ENCODE peak calls at places on chromosome 9, in four cellular contexts. One of them, this sample, is unnamed.

GRCh38 chr9:26369096-26369495 is 523.5 kb downstream of the CAAP1 start:
- DNase-seq in astrocyte of the spinal cord: peak; percentile 1
- DNase-seq in AG04450: no peak
- DNase-seq in lower leg skin: no peak
- DNase-seq in this sample: no peak

GRCh38 chr9:137396227-137396626 is 26.7 kb downstream of the EXD3 start:
- DNase-seq in astrocyte of the spinal cord: peak; percentile 92
- DNase-seq in AG04450: peak; percentile 72
- DNase-seq in lower leg skin: no peak
- DNase-seq in this sample: no peak

GRCh38 chr9:92657296-92658094 is 12.4 kb downstream of the IPPK start:
- DNase-seq in astrocyte of the spinal cord: no peak
- DNase-seq in AG04450: no peak
- DNase-seq in lower leg skin: no peak
- DNase-seq in this sample: no peak

GRCh38 chr9:97388721-97389238 is 23.1 kb upstream of the TDRD7 start:
- DNase-seq in astrocyte of the spinal cord: no peak
- DNase-seq in AG04450: no peak
- DNase-seq in lower leg skin: no peak
- DNase-seq in this sample: peak; percentile 85

GRCh38 chr9:35790385-35791291 is 753 bp upstream of the NPR2 start:
- DNase-seq in astrocyte of the spinal cord: peak; percentile 83
- DNase-seq in AG04450: peak; percentile 65
- DNase-seq in lower leg skin: peak; percentile 65
- DNase-seq in this sample: peak; percentile 88

GRCh38 chr9:109903515-109904138 is 123.6 kb downstream of the PALM2AKAP2 start:
- DNase-seq in astrocyte of the spinal cord: peak; percentile 83
- DNase-seq in AG04450: no peak
- DNase-seq in lower leg skin: peak; percentile 65
- DNase-seq in this sample: peak; percentile 55

GRCh38 chr9:102459828-102460227 is 535.3 kb upstream of the CYLC2 start:
- DNase-seq in astrocyte of the spinal cord: no peak
- DNase-seq in AG04450: no peak
- DNase-seq in lower leg skin: no peak
- DNase-seq in this sample: no peak

GRCh38 chr9:36980148-36980974 is 53.7 kb downstream of the PAX5 start:
- DNase-seq in astrocyte of the spinal cord: no peak
- DNase-seq in AG04450: no peak
- DNase-seq in lower leg skin: no peak
- DNase-seq in this sample: no peak

GRCh38 chr9:93464395-93464794 is 11.0 kb upstream of the FAM120AOS start:
- DNase-seq in astrocyte of the spinal cord: no peak
- DNase-seq in AG04450: no peak
- DNase-seq in lower leg skin: no peak
- DNase-seq in this sample: peak; percentile 16

GRCh38 chr9:129220771-129221170 is 42.7 kb upstream of the IER5L start:
- DNase-seq in astrocyte of the spinal cord: no peak
- DNase-seq in AG04450: no peak
- DNase-seq in lower leg skin: no peak
- DNase-seq in this sample: no peak

GRCh38 chr9:7615344-7615743 is 184.2 kb downstream of the DMAC1 start:
- DNase-seq in astrocyte of the spinal cord: no peak
- DNase-seq in AG04450: no peak
- DNase-seq in lower leg skin: no peak
- DNase-seq in this sample: no peak

GRCh38 chr9:128689293-128689770 is 310 bp downstream of the SET start:
- DNase-seq in astrocyte of the spinal cord: peak; percentile 29
- DNase-seq in AG04450: no peak
- DNase-seq in lower leg skin: no peak
- DNase-seq in this sample: no peak

GRCh38 chr9:130110596-130111021 is 56.9 kb downstream of the GPR107 start:
- DNase-seq in astrocyte of the spinal cord: peak; percentile 61
- DNase-seq in AG04450: no peak
- DNase-seq in lower leg skin: no peak
- DNase-seq in this sample: no peak

GRCh38 chr9:115034801-115035200 is 83.2 kb downstream of the TNC start:
- DNase-seq in astrocyte of the spinal cord: peak; percentile 89
- DNase-seq in AG04450: peak; percentile 59
- DNase-seq in lower leg skin: no peak
- DNase-seq in this sample: no peak

GRCh38 chr9:126702501-126703329 is 89.0 kb downstream of the LMX1B start:
- DNase-seq in astrocyte of the spinal cord: no peak
- DNase-seq in AG04450: no peak
- DNase-seq in lower leg skin: no peak
- DNase-seq in this sample: no peak

GRCh38 chr9:113587471-113588031 is 124.0 kb downstream of the RGS3 start:
- DNase-seq in astrocyte of the spinal cord: peak; percentile 28
- DNase-seq in AG04450: no peak
- DNase-seq in lower leg skin: no peak
- DNase-seq in this sample: no peak

GRCh38 chr9:36924071-36924470 is 110.0 kb downstream of the PAX5 start:
- DNase-seq in astrocyte of the spinal cord: peak; percentile 83
- DNase-seq in AG04450: peak; percentile 15
- DNase-seq in lower leg skin: no peak
- DNase-seq in this sample: peak; percentile 54

GRCh38 chr9:135216666-135217431 is 129.4 kb downstream of the OLFM1 start:
- DNase-seq in astrocyte of the spinal cord: no peak
- DNase-seq in AG04450: no peak
- DNase-seq in lower leg skin: no peak
- DNase-seq in this sample: no peak

GRCh38 chr9:134630393-134630790 is 11.2 kb upstream of the COL5A1 start:
- DNase-seq in astrocyte of the spinal cord: no peak
- DNase-seq in AG04450: no peak
- DNase-seq in lower leg skin: no peak
- DNase-seq in this sample: no peak

DNA sequence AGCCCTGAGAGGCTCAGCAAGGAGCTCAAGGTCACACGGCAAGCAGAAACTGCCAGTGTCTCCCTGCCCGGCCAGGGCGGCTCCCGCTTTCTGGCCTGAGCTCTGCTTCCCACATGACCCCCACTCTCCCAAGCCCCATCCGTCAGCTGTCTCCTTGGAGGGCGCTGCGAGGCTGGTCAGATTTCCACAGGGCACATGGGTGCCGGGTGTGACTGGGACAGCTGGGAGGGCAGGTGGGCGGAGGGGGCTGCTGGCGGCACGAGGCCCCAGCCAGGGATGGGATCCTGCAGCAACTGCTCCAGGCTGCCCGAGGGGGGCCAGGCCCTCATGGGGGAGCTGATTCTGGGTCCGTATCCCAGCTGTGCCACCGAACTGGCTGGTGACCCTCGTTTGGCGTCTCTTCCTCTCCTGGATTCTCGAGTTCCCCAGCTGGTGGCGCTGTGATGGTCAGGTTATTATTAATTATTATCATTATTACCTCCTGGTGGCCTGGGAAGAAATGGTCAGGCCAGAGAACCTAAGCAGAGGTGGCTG is 12.9 kb upstream of the WDR38 start:
- DNase-seq in astrocyte of the spinal cord: no peak
- DNase-seq in AG04450: no peak
- DNase-seq in lower leg skin: no peak
- DNase-seq in this sample: no peak
- TF ChIP-seq CTCF in astrocyte of the spinal cord: peak; percentile 44
- TF ChIP-seq CTCF in AG04450: peak; percentile 37
- TF ChIP-seq CTCF in lower leg skin: no peak
- TF ChIP-seq CTCF in this sample: peak; percentile 31

GRCh38 chr9:21432640-21433425 is 7.4 kb upstream of the IFNA1 start:
- DNase-seq in astrocyte of the spinal cord: no peak
- DNase-seq in AG04450: no peak
- DNase-seq in lower leg skin: no peak
- DNase-seq in this sample: peak; percentile 6

GRCh38 chr9:21440139-21440538 is at the start of gene IFNA1:
- DNase-seq in astrocyte of the spinal cord: no peak
- DNase-seq in AG04450: no peak
- DNase-seq in lower leg skin: no peak
- DNase-seq in this sample: no peak

GRCh38 chr9:21434202-21435014 is 5.8 kb upstream of the IFNA1 start:
- DNase-seq in astrocyte of the spinal cord: peak; percentile 78
- DNase-seq in AG04450: peak; percentile 52
- DNase-seq in lower leg skin: no peak
- DNase-seq in this sample: peak; percentile 6
- TF ChIP-seq CTCF in astrocyte of the spinal cord: peak; percentile 73
- TF ChIP-seq CTCF in AG04450: peak; percentile 73
- TF ChIP-seq CTCF in lower leg skin: no peak
- TF ChIP-seq CTCF in this sample: peak; percentile 54

DNA sequence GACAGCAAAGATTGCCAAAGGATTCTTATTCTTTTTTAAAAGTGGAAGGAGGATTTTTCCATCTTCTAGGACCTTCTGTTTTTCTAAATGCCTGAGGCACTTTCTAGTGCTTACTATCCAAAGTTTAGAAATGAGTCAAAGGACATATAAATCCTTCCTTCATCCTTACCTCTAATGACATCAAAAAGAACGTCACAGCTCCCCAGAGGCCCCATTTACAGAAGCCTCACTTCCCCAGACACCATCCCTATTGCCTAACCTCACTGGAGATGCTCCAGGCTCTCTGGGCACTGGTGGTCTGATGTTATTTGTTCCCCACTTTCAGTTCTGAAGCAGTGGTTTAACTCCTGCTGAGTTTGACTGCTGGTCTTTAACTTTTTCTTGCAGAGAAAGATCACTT is 504.3 kb downstream of the AGTPBP1 start:
- DNase-seq in astrocyte of the spinal cord: peak; percentile 52
- DNase-seq in AG04450: no peak
- DNase-seq in lower leg skin: no peak
- DNase-seq in this sample: no peak
- TF ChIP-seq CTCF in astrocyte of the spinal cord: no peak
- TF ChIP-seq CTCF in AG04450: no peak
- TF ChIP-seq CTCF in lower leg skin: no peak
- TF ChIP-seq CTCF in this sample: no peak

DNA sequence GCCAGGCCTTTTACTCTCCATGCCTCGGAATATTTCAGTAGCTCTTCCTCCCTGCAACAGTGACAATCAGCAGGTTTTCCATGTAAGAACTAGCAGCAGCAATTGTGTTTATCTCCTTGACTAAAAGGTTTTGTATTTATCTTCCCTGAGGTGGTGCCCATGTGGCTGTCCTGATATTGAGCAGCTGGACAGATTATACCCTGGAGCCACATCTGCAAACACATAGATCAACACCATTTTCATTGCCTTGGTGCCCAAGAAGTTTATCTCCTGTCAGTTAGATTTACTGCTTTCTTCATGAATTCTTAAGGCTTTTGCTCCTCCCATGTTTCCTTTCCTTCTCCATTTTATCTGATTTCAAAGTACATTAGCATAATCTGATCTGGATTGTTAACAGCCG is 378.4 kb downstream of the SPATA31D1 start:
- DNase-seq in astrocyte of the spinal cord: no peak
- DNase-seq in AG04450: no peak
- DNase-seq in lower leg skin: no peak
- DNase-seq in this sample: no peak
- TF ChIP-seq CTCF in astrocyte of the spinal cord: no peak
- TF ChIP-seq CTCF in AG04450: no peak
- TF ChIP-seq CTCF in lower leg skin: no peak
- TF ChIP-seq CTCF in this sample: no peak

GRCh38 chr9:83999141-83999918 is 18.7 kb downstream of the RMI1 start:
- DNase-seq in astrocyte of the spinal cord: no peak
- DNase-seq in AG04450: no peak
- DNase-seq in lower leg skin: no peak
- DNase-seq in this sample: no peak

GRCh38 chr9:84000186-84000585 is 19.6 kb downstream of the RMI1 start:
- DNase-seq in astrocyte of the spinal cord: no peak
- DNase-seq in AG04450: no peak
- DNase-seq in lower leg skin: no peak
- DNase-seq in this sample: no peak

GRCh38 chr9:84003246-84003645 is 22.6 kb downstream of the RMI1 start:
- DNase-seq in astrocyte of the spinal cord: no peak
- DNase-seq in AG04450: no peak
- DNase-seq in lower leg skin: no peak
- DNase-seq in this sample: no peak

GRCh38 chr9:84001621-84002020 is 21.0 kb downstream of the RMI1 start:
- DNase-seq in astrocyte of the spinal cord: no peak
- DNase-seq in AG04450: no peak
- DNase-seq in lower leg skin: no peak
- DNase-seq in this sample: no peak

DNA sequence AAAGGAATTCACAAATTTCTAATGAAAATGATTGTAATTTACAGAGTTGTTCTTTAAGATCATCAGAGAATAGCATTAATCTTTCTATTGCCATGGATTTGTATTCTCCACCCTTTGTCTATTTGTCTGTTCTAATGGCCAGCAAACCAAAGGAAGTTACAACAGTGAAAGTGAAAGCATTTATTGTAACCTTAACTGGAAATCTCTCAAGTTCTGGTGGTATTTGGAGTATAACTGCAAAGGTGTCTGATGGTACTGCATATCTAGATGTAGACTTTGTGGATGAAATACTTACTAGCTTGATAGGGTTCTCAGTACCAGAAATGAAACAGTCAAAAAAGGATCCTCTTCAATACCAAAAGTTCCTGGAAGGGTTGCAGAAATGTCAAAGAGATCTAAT is 21.7 kb downstream of the RMI1 start:
- DNase-seq in astrocyte of the spinal cord: peak; percentile 49
- DNase-seq in AG04450: no peak
- DNase-seq in lower leg skin: no peak
- DNase-seq in this sample: no peak
- TF ChIP-seq CTCF in astrocyte of the spinal cord: no peak
- TF ChIP-seq CTCF in AG04450: no peak
- TF ChIP-seq CTCF in lower leg skin: no peak
- TF ChIP-seq CTCF in this sample: no peak

DNA sequence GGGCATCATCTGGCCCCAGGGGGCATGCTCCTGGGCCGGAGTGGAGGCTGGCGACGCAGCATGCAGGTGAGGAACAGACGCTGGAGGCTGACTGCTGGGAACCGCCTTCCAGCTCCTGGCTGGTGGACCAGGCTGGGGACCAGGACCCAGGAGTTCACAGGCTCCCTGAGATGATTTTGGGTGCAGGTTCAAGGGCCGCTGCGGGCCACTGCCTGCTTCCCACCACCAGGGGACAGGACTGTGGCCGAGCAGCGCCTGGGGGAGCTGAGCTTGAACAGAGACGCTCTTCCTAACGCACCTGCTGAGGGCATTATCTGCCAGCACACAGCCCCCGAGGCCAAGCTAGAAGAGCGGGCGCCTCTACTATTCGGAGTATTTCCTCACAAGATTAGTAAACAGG is 132.1 kb upstream of the RAPGEF1 start:
- DNase-seq in astrocyte of the spinal cord: no peak
- DNase-seq in AG04450: no peak
- DNase-seq in lower leg skin: no peak
- DNase-seq in this sample: no peak
- TF ChIP-seq CTCF in astrocyte of the spinal cord: peak; percentile 35
- TF ChIP-seq CTCF in AG04450: peak; percentile 29
- TF ChIP-seq CTCF in lower leg skin: no peak
- TF ChIP-seq CTCF in this sample: no peak

GRCh38 chr9:89234186-89234585 is 55.6 kb upstream of the SHC3 start:
- DNase-seq in astrocyte of the spinal cord: no peak
- DNase-seq in AG04450: no peak
- DNase-seq in lower leg skin: no peak
- DNase-seq in this sample: no peak

GRCh38 chr9:89236955-89237573 is 58.4 kb upstream of the SHC3 start:
- DNase-seq in astrocyte of the spinal cord: no peak
- DNase-seq in AG04450: no peak
- DNase-seq in lower leg skin: no peak
- DNase-seq in this sample: no peak

GRCh38 chr9:89234636-89235035 is 56.0 kb upstream of the SHC3 start:
- DNase-seq in astrocyte of the spinal cord: peak; percentile 19
- DNase-seq in AG04450: no peak
- DNase-seq in lower leg skin: no peak
- DNase-seq in this sample: peak; percentile 39
- TF ChIP-seq CTCF in astrocyte of the spinal cord: no peak
- TF ChIP-seq CTCF in AG04450: peak; percentile 13
- TF ChIP-seq CTCF in lower leg skin: no peak
- TF ChIP-seq CTCF in this sample: peak; percentile 3

This sample was measured in GM13977.